ENCODE peak calls at places on chromosomes 11 and 22, in six cellular contexts. U, H, M, G, F and X are unnamed samples.

GRCh38 chr11:110196241-110196754 is 100.1 kb downstream of the RDX start:
- DNase-seq in U (no peak), H (peak; percentile 97), M (no peak), G (no peak), F (no peak), X (no peak)

GRCh38 chr11:47056261-47056915 is 119.8 kb downstream of the CSTPP1 start:
- DNase-seq in U (no peak), H (peak; percentile 89), M (no peak), G (peak; percentile 18), F (no peak), X (no peak)

GRCh38 chr22:27296091-27296675 is 505.4 kb downstream of the MN1 start:
- DNase-seq in U (no peak), H (no peak), M (no peak), G (no peak), F (no peak), X (no peak)

GRCh38 chr22:37263966-37264887 is 18.1 kb upstream of the CYTH4 start:
- DNase-seq in U (no peak), H (no peak), M (no peak), G (no peak), F (no peak), X (no peak)

GRCh38 chr11:80163011-80163410 is 722.2 kb upstream of the TENM4 start:
- DNase-seq in U (no peak), H (peak; percentile 22), M (no peak), G (no peak), F (no peak), X (no peak)

GRCh38 chr11:16902182-16902581 is 112.0 kb downstream of the PLEKHA7 start:
- DNase-seq in U (no peak), H (peak; percentile 49), M (no peak), G (no peak), F (no peak), X (no peak)

GRCh38 chr11:115325523-115325922 is 178.7 kb downstream of the CADM1 start:
- DNase-seq in U (no peak), H (no peak), M (no peak), G (no peak), F (no peak), X (no peak)

GRCh38 chr11:6219359-6219758 is 14.0 kb downstream of the C11orf42 start:
- DNase-seq in U (no peak), H (peak; percentile 93), M (no peak), G (peak; percentile 32), F (no peak), X (no peak)

GRCh38 chr11:75352417-75353206 is 1.2 kb upstream of the ARRB1 start:
- DNase-seq in U (no peak), H (no peak), M (no peak), G (no peak), F (no peak), X (no peak)

GRCh38 chr11:46669606-46670243 is 30.7 kb downstream of the ARHGAP1 start:
- DNase-seq in U (no peak), H (peak; percentile 41), M (no peak), G (no peak), F (no peak), X (no peak)

GRCh38 chr11:120170741-120171261 is 32.9 kb upstream of the TRIM29 start:
- DNase-seq in U (no peak), H (no peak), M (no peak), G (no peak), F (no peak), X (no peak)

GRCh38 chr22:19068784-19069271 is 53.4 kb downstream of the DGCR2 start:
- DNase-seq in U (no peak), H (no peak), M (no peak), G (no peak), F (no peak), X (no peak)

GRCh38 chr11:65500262-65501004 is 1.6 kb downstream of the MALAT1 start:
- DNase-seq in U (peak; percentile 26), H (peak; percentile 46), M (no peak), G (no peak), F (peak; percentile 81), X (peak; percentile 87)

GRCh38 chr11:65539401-65540289 is 14.8 kb downstream of the SCYL1 start:
- DNase-seq in U (peak; percentile 17), H (no peak), M (no peak), G (no peak), F (peak; percentile 57), X (no peak)

GRCh38 chr11:121914508-121914907 is 201.5 kb downstream of the BLID start:
- DNase-seq in U (no peak), H (no peak), M (no peak), G (no peak), F (peak; percentile 7), X (no peak)

GRCh38 chr11:76824980-76825725 is 35.6 kb upstream of the ACER3 start:
- DNase-seq in U (no peak), H (peak; percentile 40), M (no peak), G (no peak), F (no peak), X (no peak)

GRCh38 chr11:114251797-114252327 is 44.3 kb upstream of the NNMT start:
- DNase-seq in U (no peak), H (no peak), M (no peak), G (no peak), F (no peak), X (no peak)

GRCh38 chr11:132744771-132745170 is 787.5 kb downstream of the OPCML start:
- DNase-seq in U (no peak), H (no peak), M (no peak), G (no peak), F (no peak), X (no peak)

GRCh38 chr11:95641506-95641905 is 148.1 kb downstream of the FAM76B start:
- DNase-seq in U (no peak), H (no peak), M (no peak), G (no peak), F (no peak), X (no peak)

GRCh38 chr22:37063436-37064420 is 12.2 kb downstream of the KCTD17 start:
- DNase-seq in U (no peak), H (no peak), M (no peak), G (no peak), F (no peak), X (no peak)

GRCh38 chr11:76790251-76790650 is 7.1 kb downstream of the TSKU start:
- DNase-seq in U (no peak), H (no peak), M (no peak), G (no peak), F (no peak), X (no peak)

GRCh38 chr11:3130269-3131071 is 34.6 kb downstream of the OSBPL5 start:
- DNase-seq in U (no peak), H (no peak), M (no peak), G (no peak), F (no peak), X (no peak)

GRCh38 chr11:117876341-117877119 is at the start of gene FXYD6:
- DNase-seq in U (peak; percentile 65), H (peak; percentile 18), M (no peak), G (no peak), F (peak; percentile 91), X (no peak)

GRCh38 chr22:25208743-25209505 is 9.3 kb downstream of the CRYBB3 start:
- DNase-seq in U (no peak), H (no peak), M (no peak), G (no peak), F (no peak), X (no peak)

GRCh38 chr22:23608583-23608982 is 23.5 kb downstream of the DRICH1 start:
- DNase-seq in U (peak; percentile 30), H (peak; percentile 14), M (no peak), G (no peak), F (no peak), X (no peak)

GRCh38 chr11:68666854-68667253 is 17.5 kb upstream of the GAL start:
- DNase-seq in U (no peak), H (no peak), M (no peak), G (no peak), F (no peak), X (peak; percentile 66)

GRCh38 chr11:77284476-77285468 is 16.7 kb downstream of the GDPD4 start:
- DNase-seq in U (no peak), H (no peak), M (no peak), G (no peak), F (no peak), X (no peak)

GRCh38 chr11:133945087-133945974 is 11.4 kb downstream of the IGSF9B start:
- DNase-seq in U (no peak), H (no peak), M (peak; percentile 71), G (no peak), F (no peak), X (no peak)